ENCODE peak calls at places on chromosomes 11 and 22, in four cellular contexts. H, N, J and D are unnamed samples.

GRCh38 chr11:612201-612960 is 3.4 kb downstream of the IRF7 start:
- DNase-seq in H (no peak), N (no peak), J (peak), D (peak)

GRCh38 chr11:34627197-34627596 is 6.3 kb downstream of the EHF start:
- DNase-seq in N (no peak), H (no peak), J (no peak), D (no peak)

GRCh38 chr11:57340228-57340627 is 2.1 kb downstream of the P2RX3 start:
- DNase-seq in J (peak), N (no peak), H (no peak), D (peak)

GRCh38 chr11:64742087-64742939 is 1.6 kb downstream of the RASGRP2 start:
- DNase-seq in J (peak), N (no peak), H (no peak), D (peak)

GRCh38 chr11:69841859-69842698 is 22.9 kb upstream of the FGF3 start:
- DNase-seq in J (peak), H (peak), N (no peak), D (peak)

GRCh38 chr11:34916810-34917780 is 677 bp downstream of the PDHX start:
- DNase-seq in N (no peak), H (no peak), J (peak), D (no peak)

GRCh38 chr11:65555693-65556231 is 2.4 kb downstream of the LTBP3 start:
- DNase-seq in N (no peak), J (no peak), H (no peak), D (no peak)

GRCh38 chr11:131070365-131070764 is 154.1 kb upstream of the SNX19 start:
- DNase-seq in H (no peak), J (peak), N (no peak), D (no peak)

GRCh38 chr22:30159561-30160353 is 79.5 kb downstream of the HORMAD2 start:
- DNase-seq in H (no peak), N (no peak), J (no peak), D (no peak)

GRCh38 chr11:67303989-67304411 is 670 bp downstream of the SSH3 start:
- DNase-seq in J (peak), N (no peak), H (no peak), D (peak)

GRCh38 chr11:41461057-41461681 is 1.7 kb upstream of the LRRC4C start:
- DNase-seq in N (no peak), H (no peak), J (peak), D (no peak)